ENCODE peak calls at places on chromosome 21, in ten cellular contexts. E, Z, C, T, O, L, P, G, H and S are unnamed samples.

GRCh38 chr21:17738171-17738953 is 80.8 kb downstream of the C21orf91 start:
- DNase-seq in E (no peak), Z (no peak), C (no peak), T (no peak), O (no peak), L (no peak), P (no peak), G (no peak), H (no peak), S (no peak)

GRCh38 chr21:41366522-41367151 is 4.8 kb downstream of the MX2 start:
- DNase-seq in E (peak; percentile 51), Z (peak; percentile 41), C (no peak), T (no peak), O (peak; percentile 65), L (no peak), P (no peak), G (no peak), H (no peak), S (no peak)

GRCh38 chr21:25107708-25108107 is 499.6 kb downstream of the MRPL39 start:
- DNase-seq in E (peak; percentile 41), Z (no peak), C (no peak), T (no peak), O (no peak), L (no peak), P (no peak), G (peak; percentile 28), H (no peak), S (no peak)

GRCh38 chr21:40640427-40640826 is 206.5 kb downstream of the DSCAM start:
- DNase-seq in E (no peak), Z (no peak), C (no peak), T (no peak), O (no peak), L (no peak), P (no peak), G (no peak), H (no peak), S (no peak)

GRCh38 chr21:36780861-36781260 is 81.9 kb downstream of the SIM2 start:
- DNase-seq in E (no peak), Z (no peak), C (no peak), T (no peak), O (no peak), L (no peak), P (no peak), G (no peak), H (no peak), S (no peak)

GRCh38 chr21:35342440-35342839 is 293.3 kb upstream of the RUNX1 start:
- DNase-seq in E (no peak), Z (no peak), C (no peak), T (no peak), O (peak; percentile 20), L (peak; percentile 30), P (no peak), G (no peak), H (no peak), S (no peak)

GRCh38 chr21:39788383-39788782 is 43.4 kb downstream of the IGSF5 start:
- DNase-seq in E (peak; percentile 97), Z (peak; percentile 47), C (peak; percentile 64), T (peak; percentile 45), O (peak; percentile 20), L (no peak), P (no peak), G (peak; percentile 72), H (peak; percentile 67), S (no peak)

GRCh38 chr21:18253809-18254208 is 9.2 kb downstream of the CHODL start:
- DNase-seq in E (no peak), Z (no peak), C (no peak), T (no peak), O (no peak), L (no peak), P (no peak), G (no peak), H (no peak), S (no peak)

GRCh38 chr21:34589511-34590282 is 25.2 kb downstream of the RCAN1 start:
- DNase-seq in E (no peak), Z (no peak), C (no peak), T (no peak), O (no peak), L (no peak), P (no peak), G (no peak), H (no peak), S (no peak)

GRCh38 chr21:37071561-37072238 is 1.2 kb downstream of the PIGP start:
- DNase-seq in E (no peak), Z (peak; percentile 74), C (peak; percentile 32), T (peak; percentile 72), O (peak; percentile 36), L (peak; percentile 18), P (no peak), G (peak; percentile 69), H (peak; percentile 14), S (no peak)

GRCh38 chr21:42120056-42120903 is 49.2 kb downstream of the UMODL1 start:
- DNase-seq in E (peak; percentile 28), Z (no peak), C (no peak), T (no peak), O (no peak), L (no peak), P (no peak), G (no peak), H (no peak), S (peak; percentile 19)

GRCh38 chr21:36350282-36350910 is 30.4 kb downstream of the MORC3 start:
- DNase-seq in E (no peak), Z (no peak), C (no peak), T (no peak), O (no peak), L (no peak), P (no peak), G (peak; percentile 61), H (no peak), S (no peak)

GRCh38 chr21:42616366-42617340 is 36.8 kb upstream of the PDE9A start:
- DNase-seq in E (no peak), Z (no peak), C (no peak), T (no peak), O (no peak), L (no peak), P (peak; percentile 39), G (no peak), H (no peak), S (no peak)

GRCh38 chr21:33949516-33950424 is 34.2 kb upstream of the ATP5PO start:
- DNase-seq in E (no peak), Z (no peak), C (no peak), T (no peak), O (no peak), L (peak; percentile 61), P (peak; percentile 66), G (no peak), H (no peak), S (no peak)

GRCh38 chr21:37711294-37711844 is 204.9 kb downstream of the KCNJ6 start:
- DNase-seq in E (peak; percentile 16), Z (no peak), C (no peak), T (no peak), O (no peak), L (no peak), P (no peak), G (no peak), H (no peak), S (no peak)

GRCh38 chr21:38796426-38796825 is 9.3 kb upstream of the ETS2 start:
- DNase-seq in E (no peak), Z (no peak), C (no peak), T (no peak), O (no peak), L (no peak), P (no peak), G (no peak), H (no peak), S (no peak)

GRCh38 chr21:31865429-31865970 is 7.3 kb upstream of the HUNK start:
- DNase-seq in E (no peak), Z (no peak), C (peak; percentile 32), T (no peak), O (no peak), L (no peak), P (no peak), G (peak; percentile 9), H (peak; percentile 25), S (no peak)

GRCh38 chr21:42564561-42564971 is 50.9 kb downstream of the SLC37A1 start:
- DNase-seq in E (no peak), Z (no peak), C (no peak), T (no peak), O (no peak), L (no peak), P (no peak), G (no peak), H (no peak), S (no peak)

GRCh38 chr21:44058981-44059380 is 46.9 kb downstream of the TRAPPC10 start:
- DNase-seq in E (no peak), Z (no peak), C (no peak), T (no peak), O (no peak), L (no peak), P (no peak), G (no peak), H (no peak), S (no peak)

GRCh38 chr21:31671931-31672330 is 12.4 kb downstream of the SOD1 start:
- DNase-seq in E (no peak), Z (no peak), C (no peak), T (no peak), O (no peak), L (no peak), P (no peak), G (no peak), H (no peak), S (no peak)

GRCh38 chr21:36487641-36488307 is 7.9 kb upstream of the CLDN14 start:
- DNase-seq in E (no peak), Z (no peak), C (no peak), T (no peak), O (peak; percentile 71), L (no peak), P (no peak), G (no peak), H (no peak), S (no peak)

GRCh38 chr21:17783816-17784598 is 35.1 kb downstream of the C21orf91 start:
- DNase-seq in E (no peak), Z (no peak), C (no peak), T (no peak), O (peak; percentile 87), L (no peak), P (peak; percentile 38), G (no peak), H (no peak), S (no peak)

GRCh38 chr21:39518055-39518844 is 66.5 kb downstream of the SH3BGR start:
- DNase-seq in E (peak; percentile 57), Z (peak; percentile 39), C (no peak), T (peak; percentile 23), O (peak; percentile 71), L (peak; percentile 29), P (peak; percentile 47), G (peak; percentile 80), H (peak; percentile 15), S (peak; percentile 47)

GRCh38 chr21:16181024-16181423 is 451.2 kb downstream of the USP25 start:
- DNase-seq in E (no peak), Z (no peak), C (no peak), T (no peak), O (no peak), L (no peak), P (no peak), G (no peak), H (no peak), S (no peak)

GRCh38 chr21:33661146-33661545 is 18.8 kb downstream of the ITSN1 start:
- DNase-seq in E (no peak), Z (no peak), C (no peak), T (no peak), O (no peak), L (no peak), P (no peak), G (no peak), H (no peak), S (no peak)

GRCh38 chr21:46151261-46151988 is 4.0 kb downstream of the FTCD start:
- DNase-seq in E (no peak), Z (peak; percentile 12), C (no peak), T (no peak), O (no peak), L (no peak), P (no peak), G (no peak), H (no peak), S (no peak)

GRCh38 chr21:35411434-35411833 is 362.3 kb upstream of the RUNX1 start:
- DNase-seq in E (no peak), Z (no peak), C (no peak), T (no peak), O (no peak), L (no peak), P (no peak), G (no peak), H (no peak), S (no peak)

GRCh38 chr21:33286600-33287456 is 20.7 kb downstream of the IL10RB start:
- DNase-seq in E (no peak), Z (no peak), C (no peak), T (peak; percentile 33), O (no peak), L (no peak), P (no peak), G (peak; percentile 66), H (no peak), S (no peak)